ENCODE peak calls at places on chromosome 14, in four cellular contexts. One of them, this sample, is unnamed.

GRCh38 chr14:103074699-103075341 is 9.2 kb upstream of the LBHD2 start:
- DNase-seq in activated CD8-positive, alpha-beta memory T cell treated with anti-CD3 and anti-CD28 coated beads for 48 hours: no peak
- DNase-seq in lower leg skin: peak
- DNase-seq in uterus: peak
- DNase-seq in this sample: no peak

GRCh38 chr14:31752867-31753661 is 191.9 kb downstream of the NUBPL start:
- DNase-seq in activated CD8-positive, alpha-beta memory T cell treated with anti-CD3 and anti-CD28 coated beads for 48 hours: no peak
- DNase-seq in lower leg skin: no peak
- DNase-seq in uterus: no peak
- DNase-seq in this sample: no peak

GRCh38 chr14:55272415-55272786 is 1.2 kb downstream of the FBXO34 start:
- DNase-seq in lower leg skin: no peak
- DNase-seq in uterus: no peak
- DNase-seq in activated CD8-positive, alpha-beta memory T cell treated with anti-CD3 and anti-CD28 coated beads for 48 hours: no peak
- DNase-seq in this sample: no peak

GRCh38 chr14:66085662-66086061 is 400.5 kb upstream of the CCDC196 start:
- DNase-seq in lower leg skin: no peak
- DNase-seq in activated CD8-positive, alpha-beta memory T cell treated with anti-CD3 and anti-CD28 coated beads for 48 hours: no peak
- DNase-seq in uterus: no peak
- DNase-seq in this sample: no peak

GRCh38 chr14:53450871-53451270 is 297.7 kb upstream of the DDHD1 start:
- DNase-seq in activated CD8-positive, alpha-beta memory T cell treated with anti-CD3 and anti-CD28 coated beads for 48 hours: no peak
- DNase-seq in lower leg skin: no peak
- DNase-seq in uterus: no peak
- DNase-seq in this sample: no peak

GRCh38 chr14:89613260-89614008 is 196.4 kb upstream of the FOXN3 start:
- DNase-seq in lower leg skin: no peak
- DNase-seq in uterus: no peak
- DNase-seq in activated CD8-positive, alpha-beta memory T cell treated with anti-CD3 and anti-CD28 coated beads for 48 hours: no peak
- DNase-seq in this sample: no peak

GRCh38 chr14:72801381-72801812 is 92.5 kb downstream of the DPF3 start:
- DNase-seq in uterus: no peak
- DNase-seq in lower leg skin: no peak
- DNase-seq in activated CD8-positive, alpha-beta memory T cell treated with anti-CD3 and anti-CD28 coated beads for 48 hours: no peak
- DNase-seq in this sample: no peak

GRCh38 chr14:65637780-65638179 is 225.2 kb downstream of the FUT8 start:
- DNase-seq in uterus: no peak
- DNase-seq in lower leg skin: no peak
- DNase-seq in activated CD8-positive, alpha-beta memory T cell treated with anti-CD3 and anti-CD28 coated beads for 48 hours: peak
- DNase-seq in this sample: peak

GRCh38 chr14:65938738-65939137 is 526.2 kb downstream of the FUT8 start:
- DNase-seq in lower leg skin: no peak
- DNase-seq in activated CD8-positive, alpha-beta memory T cell treated with anti-CD3 and anti-CD28 coated beads for 48 hours: no peak
- DNase-seq in uterus: no peak
- DNase-seq in this sample: no peak